ENCODE peak calls at places on chromosomes 4 and X, in four cellular contexts. One of them, this sample, is unnamed.

GRCh38 chr4:87179751-87180150 is 40.7 kb downstream of the KLHL8 start:
- DNase-seq in HCT116: no peak
- DNase-seq in GM12878: no peak
- DNase-seq in K562: no peak
- DNase-seq in this sample: no peak

GRCh38 chr4:2837904-2838496 is 5.6 kb upstream of the ADD1 start:
- DNase-seq in HCT116: no peak
- DNase-seq in GM12878: no peak
- DNase-seq in K562: no peak
- DNase-seq in this sample: peak; percentile 30

GRCh38 chr4:158826882-158827281 is 58.1 kb downstream of the FNIP2 start:
- DNase-seq in HCT116: no peak
- DNase-seq in GM12878: no peak
- DNase-seq in K562: no peak
- DNase-seq in this sample: no peak

GRCh38 chr4:57159866-57160265 is 49.7 kb upstream of the IGFBP7 start:
- DNase-seq in HCT116: no peak
- DNase-seq in GM12878: no peak
- DNase-seq in K562: no peak
- DNase-seq in this sample: no peak

GRCh38 chr4:23876418-23877089 is 13.3 kb downstream of the PPARGC1A start:
- DNase-seq in HCT116: no peak
- DNase-seq in GM12878: no peak
- DNase-seq in K562: no peak
- DNase-seq in this sample: no peak

GRCh38 chrX:130772313-130773140 is 130.5 kb downstream of the ENOX2 start:
- DNase-seq in HCT116: no peak
- DNase-seq in GM12878: no peak
- DNase-seq in K562: no peak
- DNase-seq in this sample: peak; percentile 19

GRCh38 chr4:4289930-4290850 is at the start of the genes LYAR and ZBTB49:
- DNase-seq in HCT116: peak; percentile 76
- DNase-seq in GM12878: peak; percentile 69
- DNase-seq in K562: peak; percentile 94
- DNase-seq in this sample: peak; percentile 97

GRCh38 chrX:104565791-104566687 is at the start of gene IL1RAPL2:
- DNase-seq in HCT116: no peak
- DNase-seq in GM12878: no peak
- DNase-seq in K562: peak; percentile 23
- DNase-seq in this sample: peak; percentile 49

GRCh38 chrX:151370906-151371305 is 26.1 kb upstream of the VMA21 start:
- DNase-seq in HCT116: no peak
- DNase-seq in GM12878: no peak
- DNase-seq in K562: peak; percentile 12
- DNase-seq in this sample: peak; percentile 32

GRCh38 chr4:23097251-23097650 is 404.5 kb downstream of the GBA3 start:
- DNase-seq in HCT116: no peak
- DNase-seq in GM12878: no peak
- DNase-seq in K562: no peak
- DNase-seq in this sample: no peak

GRCh38 chrX:356385-357034 is 30.2 kb downstream of the PPP2R3B start:
- DNase-seq in HCT116: no peak
- DNase-seq in GM12878: no peak
- DNase-seq in K562: no peak
- DNase-seq in this sample: no peak

GRCh38 chr4:75179510-75179909 is 246.6 kb downstream of the PARM1 start:
- DNase-seq in HCT116: no peak
- DNase-seq in GM12878: no peak
- DNase-seq in K562: no peak
- DNase-seq in this sample: no peak

GRCh38 chr4:153748378-153748777 is 11.4 kb downstream of the RNF175 start:
- DNase-seq in HCT116: no peak
- DNase-seq in GM12878: no peak
- DNase-seq in K562: no peak
- DNase-seq in this sample: peak; percentile 48

GRCh38 chr4:140018931-140019618 is 134.9 kb downstream of the MAML3 start:
- DNase-seq in HCT116: peak; percentile 19
- DNase-seq in GM12878: no peak
- DNase-seq in K562: no peak
- DNase-seq in this sample: no peak

GRCh38 chr4:100290585-100290984 is 100.3 kb upstream of the DDIT4L start:
- DNase-seq in HCT116: no peak
- DNase-seq in GM12878: no peak
- DNase-seq in K562: no peak
- DNase-seq in this sample: no peak

GRCh38 chr4:184448828-184449227 is 25.5 kb downstream of the IRF2 start:
- DNase-seq in HCT116: no peak
- DNase-seq in GM12878: no peak
- DNase-seq in K562: no peak
- DNase-seq in this sample: no peak

GRCh38 chr4:3708103-3708510 is 58.1 kb upstream of the ADRA2C start:
- DNase-seq in HCT116: no peak
- DNase-seq in GM12878: no peak
- DNase-seq in K562: no peak
- DNase-seq in this sample: no peak

GRCh38 chrX:12526296-12526695 is 264.9 kb upstream of the PRPS2 start:
- DNase-seq in HCT116: no peak
- DNase-seq in GM12878: no peak
- DNase-seq in K562: no peak
- DNase-seq in this sample: no peak

GRCh38 chr4:123649644-123650356 is 253.2 kb downstream of the SPRY1 start:
- DNase-seq in HCT116: no peak
- DNase-seq in GM12878: no peak
- DNase-seq in K562: no peak
- DNase-seq in this sample: no peak

GRCh38 chrX:4110964-4111363 is 397.5 kb upstream of the PRKX start:
- DNase-seq in HCT116: no peak
- DNase-seq in GM12878: no peak
- DNase-seq in K562: no peak
- DNase-seq in this sample: no peak

GRCh38 chrX:20742106-20742505 is 475.4 kb upstream of the RPS6KA3 start:
- DNase-seq in HCT116: no peak
- DNase-seq in GM12878: no peak
- DNase-seq in K562: no peak
- DNase-seq in this sample: peak; percentile 5

GRCh38 chrX:70166601-70167590 is 10.4 kb upstream of the DGAT2L6 start:
- DNase-seq in HCT116: peak; percentile 6
- DNase-seq in GM12878: no peak
- DNase-seq in K562: no peak
- DNase-seq in this sample: no peak

DNA sequence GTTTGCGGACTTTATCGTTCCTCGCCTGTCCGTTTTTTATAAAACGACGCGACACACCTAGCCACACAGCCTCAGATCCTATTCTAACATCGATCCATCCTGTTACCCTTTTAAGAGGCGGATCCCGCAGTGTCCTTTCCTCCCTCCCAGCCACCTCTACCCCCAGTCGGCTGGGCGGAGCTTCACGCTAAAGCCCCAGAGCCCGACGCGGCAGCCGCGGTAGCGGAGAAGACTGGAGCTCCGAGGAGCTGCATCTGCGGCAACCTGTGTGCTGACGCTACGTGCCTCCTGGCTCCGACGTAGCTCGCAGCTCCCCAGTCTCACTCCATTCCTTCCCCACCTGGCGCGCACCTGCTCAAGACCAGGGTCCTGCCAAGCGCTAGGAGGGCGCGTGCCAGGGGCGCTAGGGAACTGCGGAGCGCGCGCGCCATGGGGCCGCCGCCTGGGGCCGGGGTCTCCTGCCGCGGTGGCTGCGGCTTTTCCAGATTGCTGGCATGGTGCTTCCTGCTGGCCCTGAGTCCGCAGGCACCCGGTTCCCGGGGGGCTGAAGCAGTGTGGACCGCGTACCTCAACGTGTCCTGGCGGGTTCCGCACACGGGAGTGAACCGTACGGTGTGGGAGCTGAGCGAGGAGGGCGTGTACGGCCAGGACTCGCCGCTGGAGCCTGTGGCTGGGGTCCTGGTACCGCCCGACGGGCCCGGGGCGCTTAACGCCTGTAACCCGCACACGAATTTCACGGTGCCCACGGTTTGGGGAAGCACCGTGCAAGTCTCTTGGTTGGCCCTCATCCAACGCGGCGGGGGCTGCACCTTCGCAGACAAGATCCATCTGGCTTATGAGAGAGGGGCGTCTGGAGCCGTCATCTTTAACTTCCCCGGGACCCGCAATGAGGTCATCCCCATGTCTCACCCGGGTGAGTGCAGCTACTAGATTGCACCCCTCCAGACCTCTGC is at the start of gene RNF128:
- DNase-seq in HCT116: peak; percentile 70
- DNase-seq in GM12878: no peak
- DNase-seq in K562: no peak
- DNase-seq in this sample: peak; percentile 12
- TF ChIP-seq JUND in HCT116: no peak
- TF ChIP-seq JUND in GM12878: no peak
- TF ChIP-seq JUND in K562: no peak
- TF ChIP-seq JUND in this sample: no peak

GRCh38 chrX:153477039-153477438 is 6.7 kb upstream of the HAUS7 start:
- DNase-seq in HCT116: no peak
- DNase-seq in GM12878: no peak
- DNase-seq in K562: no peak
- DNase-seq in this sample: peak; percentile 89
- TF ChIP-seq ZBTB33 in HCT116: no peak
- TF ChIP-seq ZBTB33 in GM12878: no peak
- TF ChIP-seq ZBTB33 in K562: no peak
- TF ChIP-seq ZBTB33 in this sample: no peak

GRCh38 chrX:54530358-54530900 is 410 bp downstream of the GNL3L start:
- DNase-seq in HCT116: no peak
- DNase-seq in GM12878: peak; percentile 1
- DNase-seq in K562: peak; percentile 23
- DNase-seq in this sample: no peak
- TF ChIP-seq JUND in HCT116: no peak
- TF ChIP-seq JUND in GM12878: no peak
- TF ChIP-seq JUND in K562: no peak
- TF ChIP-seq JUND in this sample: no peak

GRCh38 chr4:8540072-8540471 is 40.1 kb upstream of the GPR78 start:
- DNase-seq in HCT116: no peak
- DNase-seq in GM12878: peak; percentile 28
- DNase-seq in K562: no peak
- DNase-seq in this sample: no peak
- TF ChIP-seq ZBTB33 in HCT116: no peak
- TF ChIP-seq ZBTB33 in GM12878: no peak
- TF ChIP-seq ZBTB33 in K562: no peak
- TF ChIP-seq ZBTB33 in this sample: no peak

GRCh38 chr4:680931-681645 is 6.7 kb downstream of the MYL5 start:
- DNase-seq in HCT116: no peak
- DNase-seq in GM12878: no peak
- DNase-seq in K562: peak; percentile 79
- DNase-seq in this sample: peak; percentile 94
- TF ChIP-seq JUND in HCT116: no peak
- TF ChIP-seq JUND in GM12878: no peak
- TF ChIP-seq JUND in K562: no peak
- TF ChIP-seq JUND in this sample: no peak

GRCh38 chrX:16100673-16101072 is 22.7 kb upstream of the GRPR start:
- DNase-seq in HCT116: no peak
- DNase-seq in GM12878: no peak
- DNase-seq in K562: no peak
- DNase-seq in this sample: peak; percentile 31
- TF ChIP-seq ZBTB33 in HCT116: no peak
- TF ChIP-seq ZBTB33 in GM12878: no peak
- TF ChIP-seq ZBTB33 in K562: no peak
- TF ChIP-seq ZBTB33 in this sample: no peak